ENCODE peak calls at places on chromosomes 12 and 14, in four cellular contexts. A, W, G and J are unnamed samples. For H3K4me1, the result is how much of the 10 kb centered on the place peaks cover.

GRCh38 chr12:108633534-108634224 is at the start of gene SELPLG:
- DNase-seq in A (peak), W (peak), G (peak), J (no peak)

GRCh38 chr12:76037130-76038105 is 5.8 kb upstream of the PHLDA1 start:
- DNase-seq in A (no peak), W (no peak), G (no peak), J (no peak)

GRCh38 chr12:39074063-39074462 is 168.7 kb upstream of the CPNE8 start:
- DNase-seq in A (no peak), W (no peak), G (no peak), J (no peak)

GRCh38 chr14:24362241-24362960 is 5.6 kb upstream of the NFATC4 start:
- DNase-seq in A (no peak), W (no peak), G (no peak), J (no peak)

GRCh38 chr12:28290262-28290661 is 100.0 kb downstream of the CCDC91 start:
- DNase-seq in A (no peak), W (no peak), G (no peak), J (no peak)

GRCh38 chr14:68538641-68539040 is 254.2 kb downstream of the ZFP36L1 start:
- DNase-seq in A (no peak), W (no peak), G (no peak), J (no peak)

GRCh38 chr12:66755727-66756395 is 77.0 kb upstream of the GRIP1 start:
- DNase-seq in A (no peak), W (no peak), G (no peak), J (no peak)

GRCh38 chr12:130253866-130254265 is 83.8 kb upstream of the PIWIL1 start:
- DNase-seq in A (no peak), W (no peak), G (no peak), J (no peak)

GRCh38 chr12:93624595-93625294 is 52.3 kb downstream of the SOCS2 start:
- DNase-seq in A (no peak), W (no peak), G (no peak), J (no peak)

GRCh38 chr14:57189070-57189469 is 79.6 kb downstream of the EXOC5 start:
- DNase-seq in A (no peak), W (no peak), G (no peak), J (no peak)

GRCh38 chr12:112170376-112170775 is 45.0 kb downstream of the TRAFD1 start:
- DNase-seq in A (no peak), W (no peak), G (no peak), J (no peak)
- TF ChIP-seq CTCF in A (peak), W (peak), G (no peak), J (peak)

GRCh38 chr12:70557583-70558263 is 79.5 kb downstream of the PTPRB start:
- DNase-seq in A (no peak), W (no peak), G (no peak), J (no peak)
- TF ChIP-seq POLR2A in A (no peak), W (no peak), G (no peak), J (no peak)

DNA sequence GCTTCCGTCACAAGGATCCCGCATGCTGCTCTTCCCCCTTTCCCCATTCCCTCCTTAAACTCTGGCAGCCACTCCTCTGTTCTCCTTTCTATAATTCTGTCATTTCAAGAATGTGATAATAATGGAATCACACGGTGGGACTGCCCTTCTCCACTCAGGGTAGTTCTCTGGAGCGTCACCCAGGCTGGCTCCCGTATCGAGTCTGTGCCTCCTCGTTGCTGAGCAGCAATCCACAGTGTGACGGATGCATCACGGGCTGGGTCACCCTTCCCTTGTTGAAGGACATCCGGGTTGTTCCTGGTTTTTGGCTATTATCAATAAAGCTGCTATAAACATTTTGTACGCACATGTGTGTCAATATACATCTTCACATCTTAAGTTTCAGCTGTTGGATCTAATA is 5.7 kb upstream of the SYNE3 start:
- DNase-seq in A (no peak), W (no peak), G (no peak), J (no peak)
- H3K4me1 ChIP-seq in A (half or more), W (half or more), G (under half), J (under half)

GRCh38 chr14:89187501-89187900 is 229.5 kb downstream of the FOXN3 start:
- DNase-seq in A (no peak), W (no peak), G (no peak), J (no peak)

GRCh38 chr14:89184952-89185351 is 232.1 kb downstream of the FOXN3 start:
- DNase-seq in A (no peak), W (no peak), G (no peak), J (no peak)

GRCh38 chr14:89185919-89186849 is 230.8 kb downstream of the FOXN3 start:
- DNase-seq in A (no peak), W (no peak), G (no peak), J (peak)

GRCh38 chr14:89188492-89188891 is 228.5 kb downstream of the FOXN3 start:
- DNase-seq in A (no peak), W (no peak), G (no peak), J (no peak)

GRCh38 chr14:89186850-89187376 is 230.1 kb downstream of the FOXN3 start:
- DNase-seq in A (peak), W (no peak), G (peak), J (no peak)
- TF ChIP-seq CTCF in A (no peak), W (no peak), G (no peak), J (no peak)

GRCh38 chr14:100381386-100382105 is 58.4 kb downstream of the SLC25A47 start:
- DNase-seq in A (no peak), W (no peak), G (no peak), J (no peak)
- TF ChIP-seq POLR2A in A (no peak), W (no peak), G (no peak), J (no peak)

GRCh38 chr12:95986635-95987535 is 9.3 kb downstream of the HAL start:
- DNase-seq in A (no peak), W (no peak), G (no peak), J (no peak)
- H3K4me1 ChIP-seq in A (under half), W (under half), G (under half), J (under half)

DNA sequence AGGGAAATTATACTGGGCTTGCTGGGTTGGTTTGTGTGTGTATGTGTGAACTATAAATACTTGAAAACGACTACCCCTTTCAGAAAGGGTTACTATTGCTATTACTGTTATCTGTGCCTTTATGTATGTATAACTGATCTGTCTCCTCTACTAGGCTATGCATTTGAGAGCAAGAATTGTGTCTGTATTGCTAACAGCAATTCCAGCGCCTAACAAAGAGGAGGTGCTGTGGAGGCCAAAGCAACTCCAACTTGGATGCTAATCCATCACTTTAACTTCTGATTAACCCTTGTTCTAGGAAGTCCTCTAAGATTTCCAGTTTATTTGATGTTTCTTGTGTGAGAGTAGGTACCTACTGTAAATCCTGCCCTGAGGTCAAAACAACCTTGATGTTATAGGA is 313.9 kb downstream of the PCNX1 start:
- DNase-seq in A (no peak), W (no peak), G (no peak), J (no peak)
- TF ChIP-seq CTCF in A (no peak), W (no peak), G (no peak), J (no peak)

DNA sequence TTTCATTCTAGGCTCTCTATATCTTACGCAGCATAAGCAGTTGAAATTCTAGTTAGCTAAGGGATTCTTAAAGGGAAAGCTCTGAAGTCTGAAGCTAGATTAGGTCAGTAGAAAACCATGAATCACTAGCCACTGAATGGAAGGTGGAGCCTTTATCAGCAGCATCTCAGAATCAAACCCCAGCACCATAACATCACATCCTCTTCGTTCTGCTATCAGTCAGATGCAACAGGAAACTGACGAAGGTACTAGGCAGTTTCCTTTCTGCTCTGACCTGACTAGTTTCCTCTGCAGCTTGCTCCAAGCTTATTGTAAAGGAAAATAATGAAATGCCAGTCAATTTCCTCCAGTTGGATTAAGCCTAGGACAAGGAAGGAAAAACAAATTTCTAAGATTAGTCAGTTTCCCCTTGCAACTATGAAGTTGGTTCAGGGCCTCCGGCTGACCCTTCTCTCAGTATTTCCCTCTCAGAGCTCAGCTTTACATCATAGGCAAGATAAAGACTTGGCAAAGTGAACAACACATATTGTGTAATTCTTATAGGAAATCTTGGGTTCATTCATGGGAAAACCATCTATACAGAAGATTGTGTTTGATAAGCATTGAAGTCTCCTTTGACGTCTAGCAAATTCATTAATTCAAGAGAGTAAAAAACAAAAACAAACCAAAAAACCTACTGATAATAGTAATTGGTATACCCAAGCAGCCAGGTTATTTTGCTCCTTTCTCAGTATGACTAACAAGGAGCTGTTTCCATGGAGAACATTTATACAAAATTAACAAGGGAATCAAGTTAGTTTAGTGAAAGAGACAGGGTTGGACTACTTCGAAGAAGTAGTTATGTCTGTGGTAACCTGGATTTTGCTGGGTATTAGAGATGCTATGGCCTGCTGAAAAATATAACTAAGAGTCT is 43.4 kb upstream of the CFAP54 start:
- DNase-seq in A (peak), W (no peak), G (no peak), J (no peak)
- TF ChIP-seq POLR2A in A (peak), W (no peak), G (no peak), J (no peak)